ENCODE peak calls at places on chromosomes 11 and 22, in eight cellular contexts. One of them, this sample, is unnamed.

GRCh38 chr11:75315439-75315805 is 36.0 kb downstream of the ARRB1 start:
- DNase-seq in AG04450: no peak
- DNase-seq in endothelial cell of umbilical vein: peak
- DNase-seq in hepatocyte: no peak
- DNase-seq in pancreas: no peak
- DNase-seq in cardiac fibroblast: no peak
- DNase-seq in uterus: no peak
- DNase-seq in bronchial epithelial cell: no peak
- DNase-seq in this sample: no peak

GRCh38 chr11:16226245-16226644 is 130.1 kb downstream of the SOX6 start:
- DNase-seq in AG04450: no peak
- DNase-seq in endothelial cell of umbilical vein: peak
- DNase-seq in hepatocyte: peak
- DNase-seq in pancreas: peak
- DNase-seq in cardiac fibroblast: peak
- DNase-seq in uterus: peak
- DNase-seq in bronchial epithelial cell: peak
- DNase-seq in this sample: peak

GRCh38 chr11:1912314-1912878 is 7.1 kb upstream of the TNNT3 start:
- DNase-seq in AG04450: no peak
- DNase-seq in endothelial cell of umbilical vein: no peak
- DNase-seq in hepatocyte: no peak
- DNase-seq in pancreas: no peak
- DNase-seq in cardiac fibroblast: no peak
- DNase-seq in uterus: no peak
- DNase-seq in bronchial epithelial cell: no peak
- DNase-seq in this sample: no peak

GRCh38 chr11:70067036-70067435 is 11.1 kb upstream of the ANO1 start:
- DNase-seq in AG04450: no peak
- DNase-seq in endothelial cell of umbilical vein: no peak
- DNase-seq in hepatocyte: no peak
- DNase-seq in pancreas: no peak
- DNase-seq in cardiac fibroblast: no peak
- DNase-seq in uterus: no peak
- DNase-seq in bronchial epithelial cell: no peak
- DNase-seq in this sample: no peak

GRCh38 chr22:24144056-24144455 is 37.2 kb upstream of the SUSD2 start:
- DNase-seq in AG04450: no peak
- DNase-seq in endothelial cell of umbilical vein: no peak
- DNase-seq in hepatocyte: peak
- DNase-seq in pancreas: no peak
- DNase-seq in cardiac fibroblast: no peak
- DNase-seq in uterus: no peak
- DNase-seq in bronchial epithelial cell: no peak
- DNase-seq in this sample: no peak

GRCh38 chr11:93016595-93016994 is 47.1 kb downstream of the MTNR1B start:
- DNase-seq in AG04450: no peak
- DNase-seq in endothelial cell of umbilical vein: no peak
- DNase-seq in hepatocyte: no peak
- DNase-seq in pancreas: no peak
- DNase-seq in cardiac fibroblast: no peak
- DNase-seq in uterus: no peak
- DNase-seq in bronchial epithelial cell: no peak
- DNase-seq in this sample: no peak

GRCh38 chr22:27724706-27725105 is 76.8 kb downstream of the MN1 start:
- DNase-seq in AG04450: no peak
- DNase-seq in endothelial cell of umbilical vein: no peak
- DNase-seq in hepatocyte: no peak
- DNase-seq in pancreas: no peak
- DNase-seq in cardiac fibroblast: no peak
- DNase-seq in uterus: no peak
- DNase-seq in bronchial epithelial cell: no peak
- DNase-seq in this sample: no peak

GRCh38 chr11:86372586-86372985 is 2.1 kb upstream of the CCDC81 start:
- DNase-seq in AG04450: no peak
- DNase-seq in endothelial cell of umbilical vein: no peak
- DNase-seq in hepatocyte: no peak
- DNase-seq in pancreas: no peak
- DNase-seq in cardiac fibroblast: no peak
- DNase-seq in uterus: no peak
- DNase-seq in bronchial epithelial cell: peak
- DNase-seq in this sample: no peak

GRCh38 chr11:130020323-130020722 is 17.7 kb upstream of the PRDM10 start:
- DNase-seq in AG04450: no peak
- DNase-seq in endothelial cell of umbilical vein: no peak
- DNase-seq in hepatocyte: no peak
- DNase-seq in pancreas: no peak
- DNase-seq in cardiac fibroblast: peak
- DNase-seq in uterus: no peak
- DNase-seq in bronchial epithelial cell: no peak
- DNase-seq in this sample: no peak

GRCh38 chr11:108125126-108125525 is 3.8 kb downstream of the ACAT1 start:
- DNase-seq in AG04450: no peak
- DNase-seq in endothelial cell of umbilical vein: no peak
- DNase-seq in hepatocyte: no peak
- DNase-seq in pancreas: no peak
- DNase-seq in cardiac fibroblast: no peak
- DNase-seq in uterus: no peak
- DNase-seq in bronchial epithelial cell: no peak
- DNase-seq in this sample: no peak

GRCh38 chr11:108122166-108122628 is 830 bp downstream of the ACAT1 start:
- DNase-seq in AG04450: no peak
- DNase-seq in endothelial cell of umbilical vein: no peak
- DNase-seq in hepatocyte: peak
- DNase-seq in pancreas: no peak
- DNase-seq in cardiac fibroblast: peak
- DNase-seq in uterus: peak
- DNase-seq in bronchial epithelial cell: no peak
- DNase-seq in this sample: peak

GRCh38 chr11:108117746-108118371 is 3.5 kb upstream of the ACAT1 start:
- DNase-seq in AG04450: peak
- DNase-seq in endothelial cell of umbilical vein: peak
- DNase-seq in hepatocyte: peak
- DNase-seq in pancreas: no peak
- DNase-seq in cardiac fibroblast: peak
- DNase-seq in uterus: no peak
- DNase-seq in bronchial epithelial cell: peak
- DNase-seq in this sample: peak

GRCh38 chr11:108115495-108116140 is 5.7 kb upstream of the ACAT1 start:
- DNase-seq in AG04450: peak
- DNase-seq in endothelial cell of umbilical vein: peak
- DNase-seq in hepatocyte: peak
- DNase-seq in pancreas: peak
- DNase-seq in cardiac fibroblast: peak
- DNase-seq in uterus: peak
- DNase-seq in bronchial epithelial cell: peak
- DNase-seq in this sample: peak

GRCh38 chr11:108121274-108122155 is at the start of gene ACAT1:
- DNase-seq in AG04450: peak
- DNase-seq in endothelial cell of umbilical vein: peak
- DNase-seq in hepatocyte: peak
- DNase-seq in pancreas: peak
- DNase-seq in cardiac fibroblast: peak
- DNase-seq in uterus: peak
- DNase-seq in bronchial epithelial cell: peak
- DNase-seq in this sample: peak
- TF ChIP-seq CTCF in AG04450: peak
- TF ChIP-seq CTCF in endothelial cell of umbilical vein: peak
- TF ChIP-seq CTCF in hepatocyte: peak
- TF ChIP-seq CTCF in pancreas: peak
- TF ChIP-seq CTCF in cardiac fibroblast: peak
- TF ChIP-seq CTCF in uterus: peak
- TF ChIP-seq CTCF in bronchial epithelial cell: peak
- TF ChIP-seq CTCF in this sample: peak

GRCh38 chr11:64642418-64642735 is 51.4 kb downstream of the SLC22A12 start:
- DNase-seq in AG04450: no peak
- DNase-seq in endothelial cell of umbilical vein: no peak
- DNase-seq in hepatocyte: no peak
- DNase-seq in pancreas: no peak
- DNase-seq in cardiac fibroblast: no peak
- DNase-seq in uterus: no peak
- DNase-seq in bronchial epithelial cell: no peak
- DNase-seq in this sample: no peak
- H3K4me3 ChIP-seq in AG04450: no peak
- H3K4me3 ChIP-seq in endothelial cell of umbilical vein: no peak
- H3K4me3 ChIP-seq in hepatocyte: no peak
- H3K4me3 ChIP-seq in pancreas: no peak
- H3K4me3 ChIP-seq in cardiac fibroblast: no peak
- H3K4me3 ChIP-seq in uterus: peak
- H3K4me3 ChIP-seq in bronchial epithelial cell: no peak
- H3K4me3 ChIP-seq in this sample: no peak

DNA sequence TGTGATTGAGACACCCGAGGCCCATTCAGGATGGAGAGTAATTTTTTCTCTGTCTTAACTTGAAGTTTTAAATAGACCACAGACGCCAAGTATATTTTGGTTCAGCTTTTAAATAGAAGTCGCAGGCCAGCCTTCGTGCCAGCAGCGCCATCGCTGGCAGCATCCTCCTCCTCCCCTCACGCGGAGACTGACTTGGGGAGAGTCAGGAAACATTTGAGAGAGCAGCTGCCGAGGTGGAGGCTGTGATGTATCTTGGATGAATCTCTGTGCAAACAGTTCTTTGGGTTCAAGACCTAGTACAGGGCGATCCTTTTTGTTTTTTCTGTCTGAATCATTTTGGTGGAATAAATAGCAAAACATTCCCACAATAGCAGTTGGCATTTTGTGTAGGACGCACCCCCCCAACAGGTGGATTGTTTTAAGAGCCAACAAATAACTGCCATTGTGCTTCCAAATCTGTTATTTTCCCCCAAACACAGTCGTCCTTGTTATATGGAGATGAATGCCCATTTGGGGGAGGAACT is 920 bp upstream of the DMC1 start:
- DNase-seq in AG04450: no peak
- DNase-seq in endothelial cell of umbilical vein: no peak
- DNase-seq in hepatocyte: peak
- DNase-seq in pancreas: peak
- DNase-seq in cardiac fibroblast: peak
- DNase-seq in uterus: no peak
- DNase-seq in bronchial epithelial cell: no peak
- DNase-seq in this sample: peak
- TF ChIP-seq CTCF in AG04450: peak
- TF ChIP-seq CTCF in endothelial cell of umbilical vein: no peak
- TF ChIP-seq CTCF in hepatocyte: peak
- TF ChIP-seq CTCF in pancreas: no peak
- TF ChIP-seq CTCF in cardiac fibroblast: peak
- TF ChIP-seq CTCF in uterus: no peak
- TF ChIP-seq CTCF in bronchial epithelial cell: no peak
- TF ChIP-seq CTCF in this sample: peak

DNA sequence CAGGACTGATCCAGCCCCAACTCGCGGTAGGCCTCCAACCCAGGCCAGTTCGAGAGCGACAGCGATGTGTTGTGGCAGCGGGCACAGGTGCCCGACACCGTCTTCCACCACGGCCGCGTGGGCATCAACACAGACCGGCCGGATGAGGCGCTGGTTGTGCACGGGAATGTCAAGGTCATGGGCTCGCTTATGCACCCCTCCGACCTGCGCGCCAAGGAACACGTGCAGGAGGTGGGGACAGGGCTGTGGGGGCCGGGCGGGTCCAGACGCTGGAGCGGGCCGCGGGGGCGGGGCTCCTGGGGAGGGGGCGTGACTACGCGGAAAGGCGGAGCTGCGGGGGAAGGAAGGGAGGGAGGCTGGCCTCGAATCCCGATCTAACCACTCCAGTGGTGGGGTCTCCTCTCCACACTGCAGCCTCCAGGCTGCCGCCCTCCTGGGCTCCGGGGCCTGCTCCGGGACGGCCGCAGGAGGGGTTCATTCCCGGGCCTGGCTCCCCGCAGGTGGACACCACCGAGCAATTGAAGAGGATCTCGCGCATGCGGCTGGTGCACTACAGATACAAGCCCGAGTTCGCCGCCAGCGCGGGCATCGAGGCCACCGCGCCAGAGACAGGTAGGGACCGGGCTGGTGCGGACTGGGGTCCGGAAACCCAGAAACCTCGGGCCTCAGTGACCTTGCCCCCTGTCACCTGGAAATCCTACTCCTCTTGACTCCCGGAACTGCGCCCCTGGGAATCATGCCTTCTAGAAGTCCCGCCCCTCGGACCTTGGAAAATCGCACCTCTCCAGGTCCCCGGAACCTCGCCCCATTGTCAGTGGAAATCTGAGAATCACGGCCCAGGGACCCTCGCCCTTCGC is 14.9 kb downstream of the TMEM258 start:
- DNase-seq in AG04450: no peak
- DNase-seq in endothelial cell of umbilical vein: peak
- DNase-seq in hepatocyte: no peak
- DNase-seq in pancreas: peak
- DNase-seq in cardiac fibroblast: no peak
- DNase-seq in uterus: no peak
- DNase-seq in bronchial epithelial cell: no peak
- DNase-seq in this sample: no peak
- H3K4me3 ChIP-seq in AG04450: no peak
- H3K4me3 ChIP-seq in endothelial cell of umbilical vein: peak
- H3K4me3 ChIP-seq in hepatocyte: no peak
- H3K4me3 ChIP-seq in pancreas: no peak
- H3K4me3 ChIP-seq in cardiac fibroblast: no peak
- H3K4me3 ChIP-seq in uterus: no peak
- H3K4me3 ChIP-seq in bronchial epithelial cell: no peak
- H3K4me3 ChIP-seq in this sample: no peak

GRCh38 chr11:60838132-60838531 is 3.8 kb upstream of the CCDC86 start:
- DNase-seq in AG04450: no peak
- DNase-seq in endothelial cell of umbilical vein: no peak
- DNase-seq in hepatocyte: no peak
- DNase-seq in pancreas: no peak
- DNase-seq in cardiac fibroblast: peak
- DNase-seq in uterus: no peak
- DNase-seq in bronchial epithelial cell: no peak
- DNase-seq in this sample: peak
- TF ChIP-seq CTCF in AG04450: no peak
- TF ChIP-seq CTCF in endothelial cell of umbilical vein: no peak
- TF ChIP-seq CTCF in hepatocyte: no peak
- TF ChIP-seq CTCF in pancreas: no peak
- TF ChIP-seq CTCF in cardiac fibroblast: peak
- TF ChIP-seq CTCF in uterus: no peak
- TF ChIP-seq CTCF in bronchial epithelial cell: no peak
- TF ChIP-seq CTCF in this sample: peak

GRCh38 chr11:64872790-64873488 is 5.5 kb downstream of the EHD1 start:
- DNase-seq in AG04450: no peak
- DNase-seq in endothelial cell of umbilical vein: no peak
- DNase-seq in hepatocyte: no peak
- DNase-seq in pancreas: no peak
- DNase-seq in cardiac fibroblast: no peak
- DNase-seq in uterus: no peak
- DNase-seq in bronchial epithelial cell: no peak
- DNase-seq in this sample: no peak
- H3K4me3 ChIP-seq in AG04450: no peak
- H3K4me3 ChIP-seq in endothelial cell of umbilical vein: no peak
- H3K4me3 ChIP-seq in hepatocyte: no peak
- H3K4me3 ChIP-seq in pancreas: no peak
- H3K4me3 ChIP-seq in cardiac fibroblast: no peak
- H3K4me3 ChIP-seq in uterus: no peak
- H3K4me3 ChIP-seq in bronchial epithelial cell: no peak
- H3K4me3 ChIP-seq in this sample: no peak